ENCODE peak calls at places on chromosome 22, in four cellular contexts. One of them, this sample, is unnamed. For H3K4me1, the result is how much of the 10 kb centered on the place peaks cover.

GRCh38 chr22:33875316-33875715 is 45.0 kb downstream of the LARGE1 start:
- DNase-seq in OCI-LY7: no peak
- DNase-seq in K562: no peak
- DNase-seq in H1: no peak
- DNase-seq in this sample: no peak

GRCh38 chr22:27405672-27406388 is 395.7 kb downstream of the MN1 start:
- DNase-seq in OCI-LY7: peak
- DNase-seq in K562: peak
- DNase-seq in H1: peak
- DNase-seq in this sample: peak

GRCh38 chr22:33210129-33210784 is 152.1 kb upstream of the SYN3 start:
- DNase-seq in OCI-LY7: peak
- DNase-seq in K562: peak
- DNase-seq in H1: peak
- DNase-seq in this sample: no peak

GRCh38 chr22:46112405-46112804 is 37.9 kb upstream of the PPARA start:
- DNase-seq in OCI-LY7: no peak
- DNase-seq in K562: no peak
- DNase-seq in H1: no peak
- DNase-seq in this sample: no peak

GRCh38 chr22:35812600-35812999 is 94.9 kb downstream of the APOL5 start:
- DNase-seq in OCI-LY7: no peak
- DNase-seq in K562: no peak
- DNase-seq in H1: no peak
- DNase-seq in this sample: no peak

GRCh38 chr22:37751449-37752188 is 54.8 kb downstream of the TRIOBP start:
- DNase-seq in OCI-LY7: no peak
- DNase-seq in K562: no peak
- DNase-seq in H1: no peak
- DNase-seq in this sample: no peak

GRCh38 chr22:32850591-32851517 is 49.3 kb downstream of the TIMP3 start:
- DNase-seq in OCI-LY7: no peak
- DNase-seq in K562: no peak
- DNase-seq in H1: no peak
- DNase-seq in this sample: peak

GRCh38 chr22:23071163-23072034 is 1.1 kb downstream of the GNAZ start:
- DNase-seq in OCI-LY7: no peak
- DNase-seq in K562: no peak
- DNase-seq in H1: no peak
- DNase-seq in this sample: peak

GRCh38 chr22:47202819-47203553 is 440.5 kb downstream of the TBC1D22A start:
- DNase-seq in OCI-LY7: no peak
- DNase-seq in K562: no peak
- DNase-seq in H1: peak
- DNase-seq in this sample: no peak

GRCh38 chr22:27215826-27216320 is 558.5 kb downstream of the MIAT start:
- DNase-seq in OCI-LY7: no peak
- DNase-seq in K562: no peak
- DNase-seq in H1: no peak
- DNase-seq in this sample: no peak

GRCh38 chr22:50473088-50473487 is 1.7 kb downstream of the SBF1 start:
- DNase-seq in OCI-LY7: peak
- DNase-seq in K562: peak
- DNase-seq in H1: no peak
- DNase-seq in this sample: no peak

GRCh38 chr22:49567894-49568750 is 259.6 kb downstream of the BRD1 start:
- DNase-seq in OCI-LY7: no peak
- DNase-seq in K562: no peak
- DNase-seq in H1: peak
- DNase-seq in this sample: no peak

GRCh38 chr22:24816841-24817240 is 10.8 kb downstream of the SGSM1 start:
- DNase-seq in OCI-LY7: no peak
- DNase-seq in K562: no peak
- DNase-seq in H1: no peak
- DNase-seq in this sample: no peak

GRCh38 chr22:47035443-47035881 is 273.0 kb downstream of the TBC1D22A start:
- DNase-seq in OCI-LY7: no peak
- DNase-seq in K562: no peak
- DNase-seq in H1: no peak
- DNase-seq in this sample: no peak

GRCh38 chr22:49185312-49185969 is 642.2 kb downstream of the BRD1 start:
- DNase-seq in OCI-LY7: no peak
- DNase-seq in K562: no peak
- DNase-seq in H1: no peak
- DNase-seq in this sample: no peak

GRCh38 chr22:50531546-50532352 is 1.9 kb upstream of the TYMP start:
- DNase-seq in OCI-LY7: peak
- DNase-seq in K562: no peak
- DNase-seq in H1: peak
- DNase-seq in this sample: peak

GRCh38 chr22:25563757-25564319 is 637 bp upstream of the GRK3 start:
- DNase-seq in OCI-LY7: peak
- DNase-seq in K562: peak
- DNase-seq in H1: no peak
- DNase-seq in this sample: peak

GRCh38 chr22:50544746-50545253 is 899 bp upstream of the KLHDC7B start:
- DNase-seq in OCI-LY7: peak
- DNase-seq in K562: no peak
- DNase-seq in H1: no peak
- DNase-seq in this sample: no peak

GRCh38 chr22:26852176-26852575 is 194.8 kb downstream of the MIAT start:
- DNase-seq in OCI-LY7: no peak
- DNase-seq in K562: peak
- DNase-seq in H1: peak
- DNase-seq in this sample: no peak

GRCh38 chr22:25896098-25896497 is 154.1 kb downstream of the MYO18B start:
- DNase-seq in OCI-LY7: peak
- DNase-seq in K562: no peak
- DNase-seq in H1: no peak
- DNase-seq in this sample: no peak

GRCh38 chr22:26514419-26515161 is 2.3 kb upstream of the TFIP11 start:
- DNase-seq in OCI-LY7: no peak
- DNase-seq in K562: no peak
- DNase-seq in H1: no peak
- DNase-seq in this sample: no peak

GRCh38 chr22:27107824-27108223 is 450.4 kb downstream of the MIAT start:
- DNase-seq in OCI-LY7: no peak
- DNase-seq in K562: peak
- DNase-seq in H1: no peak
- DNase-seq in this sample: no peak

GRCh38 chr22:37394341-37394740 is 32.9 kb downstream of the ELFN2 start:
- DNase-seq in OCI-LY7: no peak
- DNase-seq in K562: peak
- DNase-seq in H1: no peak
- DNase-seq in this sample: no peak

GRCh38 chr22:35174398-35174797 is 82.9 kb upstream of the HMGXB4 start:
- DNase-seq in OCI-LY7: no peak
- DNase-seq in K562: no peak
- DNase-seq in H1: no peak
- DNase-seq in this sample: no peak

GRCh38 chr22:31121403-31121802 is 1.4 kb upstream of the INPP5J start:
- DNase-seq in OCI-LY7: no peak
- DNase-seq in K562: no peak
- DNase-seq in H1: no peak
- DNase-seq in this sample: no peak

GRCh38 chr22:31123292-31123602 is 481 bp downstream of the INPP5J start:
- DNase-seq in OCI-LY7: no peak
- DNase-seq in K562: no peak
- DNase-seq in H1: no peak
- DNase-seq in this sample: no peak

GRCh38 chr22:31122532-31123291 is at the start of gene INPP5J:
- DNase-seq in OCI-LY7: no peak
- DNase-seq in K562: no peak
- DNase-seq in H1: no peak
- DNase-seq in this sample: peak

GRCh38 chr22:31120642-31121041 is 2.1 kb upstream of the INPP5J start:
- DNase-seq in OCI-LY7: no peak
- DNase-seq in K562: no peak
- DNase-seq in H1: no peak
- DNase-seq in this sample: no peak

GRCh38 chr22:31122196-31122531 is 602 bp upstream of the INPP5J start:
- DNase-seq in OCI-LY7: no peak
- DNase-seq in K562: no peak
- DNase-seq in H1: no peak
- DNase-seq in this sample: peak
- H3K4me3 ChIP-seq in OCI-LY7: no peak
- H3K4me3 ChIP-seq in K562: no peak
- H3K4me3 ChIP-seq in H1: no peak
- H3K4me3 ChIP-seq in this sample: peak

DNA sequence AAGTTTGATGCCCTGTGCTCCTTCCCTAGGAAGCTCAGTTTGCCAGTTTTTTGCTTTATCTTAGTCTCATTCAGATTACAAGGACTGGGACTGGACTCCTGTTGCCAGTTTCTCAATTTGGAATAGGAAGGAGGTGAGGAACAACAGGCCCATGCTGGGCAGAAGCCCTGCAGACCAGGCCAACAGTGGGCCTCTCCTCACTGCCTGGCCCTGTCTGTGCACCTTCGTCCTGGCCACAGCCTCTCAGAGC is 23.7 kb downstream of the MED15 start:
- DNase-seq in OCI-LY7: no peak
- DNase-seq in K562: no peak
- DNase-seq in H1: no peak
- DNase-seq in this sample: no peak
- H3K4me1 ChIP-seq in OCI-LY7: under half
- H3K4me1 ChIP-seq in K562: under half
- H3K4me1 ChIP-seq in H1: under half
- H3K4me1 ChIP-seq in this sample: half or more

GRCh38 chr22:44880588-44881245 is 128.3 kb downstream of the ARHGAP8 start:
- DNase-seq in OCI-LY7: no peak
- DNase-seq in K562: no peak
- DNase-seq in H1: no peak
- DNase-seq in this sample: no peak
- H3K27ac ChIP-seq in OCI-LY7: no peak
- H3K27ac ChIP-seq in K562: no peak
- H3K27ac ChIP-seq in H1: no peak
- H3K27ac ChIP-seq in this sample: no peak

DNA sequence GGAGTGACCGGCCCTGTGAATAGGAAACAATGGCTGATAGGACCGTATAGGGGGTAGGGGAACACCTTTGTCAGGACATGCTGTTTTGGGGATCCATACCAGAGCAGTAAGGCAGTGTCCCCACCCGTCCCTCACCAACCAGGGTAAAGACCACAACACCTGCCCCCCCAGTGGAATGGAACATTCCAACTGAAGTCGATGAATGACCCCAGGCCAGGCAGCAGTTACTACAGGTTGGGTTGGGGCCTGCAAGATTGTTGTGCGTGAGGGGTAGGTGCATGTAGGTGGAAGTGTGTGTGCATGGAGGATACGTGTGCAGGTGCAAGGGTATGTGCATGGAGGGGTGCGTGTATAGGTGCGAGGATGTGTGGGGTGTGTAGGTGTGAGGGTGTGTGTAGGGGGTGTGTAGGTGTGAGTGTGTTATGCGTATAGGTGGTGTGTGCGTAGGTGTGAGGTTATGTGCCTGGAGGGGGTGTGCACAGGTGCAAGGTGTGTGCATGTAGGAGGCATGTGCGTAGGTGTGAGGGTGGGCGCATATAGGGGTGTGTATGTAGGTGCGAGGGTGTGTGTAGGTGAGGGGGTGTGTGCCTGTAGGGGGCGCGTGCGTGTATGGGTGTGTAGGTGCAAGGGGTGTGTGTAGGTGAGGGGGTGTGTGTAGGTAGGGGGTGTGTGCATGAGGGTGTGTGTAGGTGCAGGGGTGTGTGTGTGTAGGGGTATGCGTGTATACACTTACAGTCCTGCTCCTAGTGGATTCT is 32.9 kb downstream of the PISD start:
- DNase-seq in OCI-LY7: no peak
- DNase-seq in K562: no peak
- DNase-seq in H1: no peak
- DNase-seq in this sample: no peak
- H3K4me3 ChIP-seq in OCI-LY7: peak
- H3K4me3 ChIP-seq in K562: peak
- H3K4me3 ChIP-seq in H1: no peak
- H3K4me3 ChIP-seq in this sample: no peak

GRCh38 chr22:42906605-42907338 is 49.7 kb upstream of the ARFGAP3 start:
- DNase-seq in OCI-LY7: no peak
- DNase-seq in K562: no peak
- DNase-seq in H1: no peak
- DNase-seq in this sample: peak
- H3K4me1 ChIP-seq in OCI-LY7: under half
- H3K4me1 ChIP-seq in K562: under half
- H3K4me1 ChIP-seq in H1: under half
- H3K4me1 ChIP-seq in this sample: half or more

DNA sequence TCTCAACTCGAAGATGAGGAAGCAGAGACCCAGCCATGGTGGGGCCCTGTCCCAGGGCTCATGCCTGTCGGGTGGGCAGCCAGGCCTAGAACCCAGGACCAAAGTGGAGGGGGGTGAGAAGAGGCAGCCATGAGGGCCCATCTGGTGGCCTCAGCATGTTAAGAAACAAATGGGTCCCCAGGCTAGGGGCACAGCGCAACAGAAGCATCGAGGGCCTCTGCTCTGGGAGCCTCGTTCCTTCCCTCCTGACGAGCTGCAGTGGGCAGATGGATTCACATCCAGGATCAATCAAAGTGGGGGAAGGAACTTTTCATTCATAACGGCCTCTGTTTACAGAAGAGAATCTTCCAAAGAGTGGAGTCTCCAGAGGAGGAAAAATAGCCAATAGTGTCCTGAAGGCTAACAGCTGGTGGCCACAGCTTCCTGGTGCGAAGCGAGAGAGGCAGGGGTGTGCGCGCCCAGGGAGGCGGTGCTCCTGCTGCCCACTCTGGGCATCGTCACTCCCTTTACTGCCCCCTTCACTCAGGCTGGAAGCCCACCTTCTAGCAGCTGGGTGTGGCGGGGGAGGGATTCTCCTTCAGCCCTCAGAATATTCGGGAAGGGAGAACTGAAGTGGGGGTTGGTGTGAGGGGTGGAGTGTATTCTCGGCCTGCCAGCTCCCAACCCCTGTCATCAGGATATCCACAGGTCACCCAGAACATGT is 4.3 kb downstream of the CBX7 start:
- DNase-seq in OCI-LY7: no peak
- DNase-seq in K562: no peak
- DNase-seq in H1: no peak
- DNase-seq in this sample: no peak
- H3K27ac ChIP-seq in OCI-LY7: peak
- H3K27ac ChIP-seq in K562: no peak
- H3K27ac ChIP-seq in H1: peak
- H3K27ac ChIP-seq in this sample: peak

DNA sequence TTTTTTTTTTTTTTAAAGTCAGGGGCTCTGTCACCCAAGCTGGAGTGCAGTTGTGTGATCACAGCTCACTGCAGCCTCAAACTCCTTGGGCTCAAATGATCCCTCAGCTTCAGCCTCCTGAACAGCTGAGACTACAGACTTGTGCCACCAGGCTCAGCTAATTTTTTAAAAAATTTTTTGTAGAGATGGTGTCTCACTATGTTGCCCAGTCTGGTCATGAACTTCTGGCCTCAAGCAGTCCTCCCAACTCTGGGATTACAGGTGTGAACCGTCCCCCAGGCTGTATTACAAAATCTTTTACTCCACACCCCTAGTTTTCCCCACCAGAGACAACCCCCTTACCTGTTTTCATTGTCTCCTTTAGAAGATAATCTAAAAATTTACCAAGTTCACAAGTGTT is 1.9 kb downstream of the CCDC117 start:
- DNase-seq in OCI-LY7: no peak
- DNase-seq in K562: no peak
- DNase-seq in H1: no peak
- DNase-seq in this sample: no peak
- H3K4me3 ChIP-seq in OCI-LY7: no peak
- H3K4me3 ChIP-seq in K562: no peak
- H3K4me3 ChIP-seq in H1: no peak
- H3K4me3 ChIP-seq in this sample: no peak

This sample was measured in heart left ventricle.